ENCODE peak calls at places on chromosome X, in four cellular contexts. One of them, this sample, is unnamed.

GRCh38 chrX:155055494-155055893 is 15.4 kb downstream of the CMC4 start:
- DNase-seq in HCT116: no peak
- DNase-seq in GM03348: no peak
- DNase-seq in COR-L47: no peak
- DNase-seq in this sample: no peak

GRCh38 chrX:137427813-137428212 is 138.1 kb upstream of the ZIC3 start:
- DNase-seq in HCT116: no peak
- DNase-seq in GM03348: peak
- DNase-seq in COR-L47: no peak
- DNase-seq in this sample: peak

GRCh38 chrX:26915064-26915463 is 548.1 kb downstream of the PPP4R3C start:
- DNase-seq in HCT116: no peak
- DNase-seq in GM03348: no peak
- DNase-seq in COR-L47: no peak
- DNase-seq in this sample: no peak

GRCh38 chrX:101749436-101749835 is 89.8 kb upstream of the ARMCX2 start:
- DNase-seq in HCT116: no peak
- DNase-seq in GM03348: no peak
- DNase-seq in COR-L47: no peak
- DNase-seq in this sample: no peak

GRCh38 chrX:29666361-29666760 is 549.0 kb upstream of the MAGEB2 start:
- DNase-seq in HCT116: no peak
- DNase-seq in GM03348: no peak
- DNase-seq in COR-L47: no peak
- DNase-seq in this sample: no peak

GRCh38 chrX:130682990-130683389 is 220.0 kb downstream of the ENOX2 start:
- DNase-seq in HCT116: no peak
- DNase-seq in GM03348: no peak
- DNase-seq in COR-L47: no peak
- DNase-seq in this sample: peak

GRCh38 chrX:154013614-154014360 is 5.9 kb downstream of the IRAK1 start:
- DNase-seq in HCT116: no peak
- DNase-seq in GM03348: peak
- DNase-seq in COR-L47: no peak
- DNase-seq in this sample: no peak

GRCh38 chrX:53678667-53679066 is 7.9 kb downstream of the HUWE1 start:
- DNase-seq in HCT116: no peak
- DNase-seq in GM03348: no peak
- DNase-seq in COR-L47: no peak
- DNase-seq in this sample: peak

GRCh38 chrX:72121381-72121780 is 10.3 kb downstream of the RTL5 start:
- DNase-seq in HCT116: no peak
- DNase-seq in GM03348: peak
- DNase-seq in COR-L47: no peak
- DNase-seq in this sample: peak

GRCh38 chrX:55127692-55128091 is 38.9 kb downstream of the PAGE2 start:
- DNase-seq in HCT116: no peak
- DNase-seq in GM03348: no peak
- DNase-seq in COR-L47: no peak
- DNase-seq in this sample: peak

GRCh38 chrX:20666316-20666715 is 399.6 kb upstream of the RPS6KA3 start:
- DNase-seq in HCT116: no peak
- DNase-seq in GM03348: no peak
- DNase-seq in COR-L47: no peak
- DNase-seq in this sample: no peak

GRCh38 chrX:17597836-17598434 is 139.4 kb upstream of the SCML1 start:
- DNase-seq in HCT116: no peak
- DNase-seq in GM03348: no peak
- DNase-seq in COR-L47: peak
- DNase-seq in this sample: peak

GRCh38 chrX:9249452-9249851 is 215.4 kb upstream of the TBL1X start:
- DNase-seq in HCT116: no peak
- DNase-seq in GM03348: no peak
- DNase-seq in COR-L47: no peak
- DNase-seq in this sample: no peak

GRCh38 chrX:36334508-36335015 is 415.0 kb downstream of the CFAP47 start:
- DNase-seq in HCT116: no peak
- DNase-seq in GM03348: no peak
- DNase-seq in COR-L47: no peak
- DNase-seq in this sample: peak

GRCh38 chrX:37745835-37746234 is 34.0 kb upstream of the CYBB start:
- DNase-seq in HCT116: no peak
- DNase-seq in GM03348: no peak
- DNase-seq in COR-L47: no peak
- DNase-seq in this sample: no peak

GRCh38 chrX:31376408-31376807 is 304.6 kb upstream of the FTHL17 start:
- DNase-seq in HCT116: no peak
- DNase-seq in GM03348: no peak
- DNase-seq in COR-L47: no peak
- DNase-seq in this sample: no peak

GRCh38 chrX:140733766-140734342 is 24.3 kb downstream of the LINC00632 start:
- DNase-seq in HCT116: no peak
- DNase-seq in GM03348: peak
- DNase-seq in COR-L47: no peak
- DNase-seq in this sample: peak

GRCh38 chrX:102787283-102787682 is 66.7 kb downstream of the GPRASP3 start:
- DNase-seq in HCT116: no peak
- DNase-seq in GM03348: no peak
- DNase-seq in COR-L47: no peak
- DNase-seq in this sample: no peak

GRCh38 chrX:51182545-51182944 is 150.1 kb upstream of the NUDT10 start:
- DNase-seq in HCT116: no peak
- DNase-seq in GM03348: no peak
- DNase-seq in COR-L47: no peak
- DNase-seq in this sample: no peak

GRCh38 chrX:72236841-72237240 is 2.0 kb downstream of the ERCC6L start:
- DNase-seq in HCT116: no peak
- DNase-seq in GM03348: no peak
- DNase-seq in COR-L47: no peak
- DNase-seq in this sample: no peak

GRCh38 chrX:48956728-48957414 is 536 bp downstream of the OTUD5 start:
- DNase-seq in HCT116: no peak
- DNase-seq in GM03348: peak
- DNase-seq in COR-L47: no peak
- DNase-seq in this sample: no peak

GRCh38 chrX:53255738-53256191 is 25.6 kb downstream of the IQSEC2 start:
- DNase-seq in HCT116: no peak
- DNase-seq in GM03348: no peak
- DNase-seq in COR-L47: no peak
- DNase-seq in this sample: no peak

GRCh38 chrX:41981481-41982013 is 58.2 kb upstream of the CASK start:
- DNase-seq in HCT116: no peak
- DNase-seq in GM03348: no peak
- DNase-seq in COR-L47: no peak
- DNase-seq in this sample: no peak

GRCh38 chrX:133985164-133986007 is at the start of gene GPC3:
- DNase-seq in HCT116: no peak
- DNase-seq in GM03348: peak
- DNase-seq in COR-L47: no peak
- DNase-seq in this sample: no peak

GRCh38 chrX:100615015-100615414 is 21.6 kb downstream of the TSPAN6 start:
- DNase-seq in HCT116: peak
- DNase-seq in GM03348: peak
- DNase-seq in COR-L47: peak
- DNase-seq in this sample: peak